ENCODE peak calls at places on chromosomes 12 and 14, in four cellular contexts. I is HL-60, V is K562, B is GM12878. T is an unnamed sample.

GRCh38 chr12:123634142-123634561 is 523 bp downstream of the GTF2H3 start:
- DNase-seq in I (no peak), V (no peak), B (no peak), T (no peak)

GRCh38 chr12:70828391-70828790 is 92.1 kb downstream of the PTPRR start:
- DNase-seq in I (no peak), V (no peak), B (no peak), T (no peak)

GRCh38 chr12:117032593-117033381 is 66.4 kb downstream of the TESC start:
- DNase-seq in I (no peak), V (no peak), B (no peak), T (no peak)

GRCh38 chr12:65656904-65657351 is 167.4 kb upstream of the HMGA2 start:
- DNase-seq in I (peak; percentile 29), V (no peak), B (no peak), T (no peak)

GRCh38 chr12:93173178-93173957 is 204.4 kb upstream of the NUDT4 start:
- DNase-seq in I (no peak), V (no peak), B (no peak), T (no peak)

GRCh38 chr12:56631790-56632700 is 1.9 kb upstream of the BAZ2A start:
- DNase-seq in I (no peak), V (peak; percentile 84), B (no peak), T (no peak)

GRCh38 chr12:102438047-102438822 is 42.1 kb downstream of the IGF1 start:
- DNase-seq in I (no peak), V (no peak), B (no peak), T (no peak)

GRCh38 chr12:81668475-81668874 is 90.7 kb downstream of the PPFIA2 start:
- DNase-seq in I (peak; percentile 43), V (no peak), B (no peak), T (no peak)

GRCh38 chr12:74794522-74794921 is 256.9 kb downstream of the ATXN7L3B start:
- DNase-seq in I (no peak), V (no peak), B (no peak), T (no peak)

GRCh38 chr12:19397534-19397933 is 41.8 kb upstream of the AEBP2 start:
- DNase-seq in I (no peak), V (no peak), B (no peak), T (no peak)

GRCh38 chr14:29930283-29930682 is 2.6 kb upstream of the PRKD1 start:
- DNase-seq in I (no peak), V (no peak), B (no peak), T (no peak)

GRCh38 chr14:99572173-99572999 is 31.6 kb downstream of the CCDC85C start:
- DNase-seq in I (no peak), V (peak; percentile 84), B (no peak), T (no peak)

GRCh38 chr12:14256139-14256538 is 109.3 kb upstream of the ATF7IP start:
- DNase-seq in I (no peak), V (no peak), B (no peak), T (no peak)

GRCh38 chr14:90256354-90257131 is at the start of gene PSMC1:
- DNase-seq in I (peak; percentile 93), V (peak; percentile 76), B (peak; percentile 68), T (peak; percentile 78)

GRCh38 chr14:99479903-99480855 is 480 bp downstream of the SETD3 start:
- DNase-seq in I (peak; percentile 26), V (peak; percentile 21), B (no peak), T (peak; percentile 19)

GRCh38 chr12:50314629-50315312 is 31.5 kb upstream of the LIMA1 start:
- DNase-seq in I (no peak), V (peak; percentile 47), B (no peak), T (no peak)

GRCh38 chr14:100067481-100067880 is 2.3 kb downstream of the EVL start:
- DNase-seq in I (no peak), V (no peak), B (no peak), T (no peak)

DNA sequence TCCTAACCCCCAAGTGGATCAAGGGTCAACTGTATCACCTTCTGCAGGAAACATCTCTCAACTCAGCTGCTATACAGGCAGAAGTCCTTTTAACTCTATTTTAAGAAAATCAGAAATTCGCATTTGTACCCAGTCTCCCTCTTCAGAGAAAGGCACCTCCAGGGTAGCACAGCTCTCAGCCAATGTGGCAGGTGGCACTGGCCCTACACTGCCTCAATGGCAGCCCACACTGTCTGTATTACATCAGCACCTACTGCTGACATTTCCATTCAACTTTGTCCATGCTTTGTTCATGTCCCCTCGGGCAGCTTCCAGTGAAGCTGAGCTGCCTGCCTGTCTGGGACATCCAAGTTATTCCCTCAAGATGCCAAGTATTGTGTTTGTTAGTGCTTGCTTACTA is 8.8 kb downstream of the SPTSSA start:
- DNase-seq in I (no peak), V (no peak), B (no peak), T (no peak)
- TF ChIP-seq SPI1 in I (no peak), V (no peak), B (no peak), T (no peak)

GRCh38 chr14:96238676-96239075 is 17.3 kb upstream of the BDKRB1 start:
- DNase-seq in I (no peak), V (no peak), B (no peak), T (no peak)
- TF ChIP-seq SPI1 in I (no peak), V (no peak), B (no peak), T (no peak)

DNA sequence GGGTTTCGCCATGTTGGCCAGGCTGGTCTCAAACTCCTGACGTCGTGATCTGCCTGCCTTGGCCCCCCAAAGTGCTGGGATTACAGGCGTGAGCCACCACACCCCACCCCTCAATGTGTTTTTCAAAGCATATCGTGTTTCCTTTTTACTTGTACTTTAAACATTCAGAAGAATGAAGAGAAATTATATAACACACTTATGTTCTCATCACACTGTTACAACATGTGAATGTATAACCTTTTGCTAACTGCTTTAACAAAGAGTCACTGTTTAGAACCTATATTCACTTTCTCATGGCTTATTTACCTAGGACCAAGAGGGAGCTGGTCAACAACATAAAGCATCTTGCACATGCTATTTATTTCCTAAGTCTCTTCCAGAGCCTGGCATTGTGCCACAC is 16.1 kb upstream of the ACTR6 start:
- DNase-seq in I (no peak), V (no peak), B (no peak), T (no peak)
- TF ChIP-seq SPI1 in I (no peak), V (no peak), B (no peak), T (no peak)

GRCh38 chr14:69092840-69093422 is 60.0 kb downstream of the DCAF5 start:
- DNase-seq in I (no peak), V (no peak), B (no peak), T (no peak)

GRCh38 chr14:69088523-69089445 is 64.1 kb downstream of the DCAF5 start:
- DNase-seq in I (no peak), V (no peak), B (no peak), T (no peak)

GRCh38 chr14:69087061-69087461 is 65.9 kb downstream of the DCAF5 start:
- DNase-seq in I (no peak), V (no peak), B (no peak), T (no peak)

GRCh38 chr14:69091695-69092094 is 61.2 kb downstream of the DCAF5 start:
- DNase-seq in I (no peak), V (no peak), B (no peak), T (no peak)

DNA sequence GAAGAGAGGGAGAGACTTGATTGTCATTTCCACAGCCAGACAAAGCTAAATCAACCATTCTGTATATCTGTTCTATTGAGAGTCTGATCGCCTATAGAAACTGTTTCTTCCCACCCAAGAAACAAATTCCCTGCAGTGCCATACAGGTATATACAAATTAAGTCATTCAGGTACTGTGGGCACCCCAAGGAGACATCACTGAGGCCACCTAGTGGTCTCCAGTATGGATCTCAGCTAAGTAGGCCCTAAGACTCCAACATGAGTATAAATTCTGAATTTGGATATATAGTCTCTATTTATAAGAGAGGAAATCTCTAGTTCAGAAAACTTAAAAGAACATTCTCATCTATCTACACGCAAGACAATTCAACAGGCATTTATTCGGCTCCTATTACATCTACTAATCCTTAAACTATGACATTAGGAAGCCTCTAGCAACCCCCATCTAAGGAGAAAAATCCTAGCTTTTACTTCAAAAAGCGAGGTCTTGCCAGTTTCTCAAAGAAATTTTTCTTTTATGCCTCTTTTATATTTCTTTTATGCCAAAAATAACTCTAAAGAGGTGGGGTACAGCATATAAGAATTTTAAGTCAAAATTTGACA is 62.6 kb downstream of the DCAF5 start:
- DNase-seq in I (no peak), V (peak; percentile 19), B (no peak), T (no peak)
- TF ChIP-seq SPI1 in I (no peak), V (no peak), B (no peak), T (no peak)

DNA sequence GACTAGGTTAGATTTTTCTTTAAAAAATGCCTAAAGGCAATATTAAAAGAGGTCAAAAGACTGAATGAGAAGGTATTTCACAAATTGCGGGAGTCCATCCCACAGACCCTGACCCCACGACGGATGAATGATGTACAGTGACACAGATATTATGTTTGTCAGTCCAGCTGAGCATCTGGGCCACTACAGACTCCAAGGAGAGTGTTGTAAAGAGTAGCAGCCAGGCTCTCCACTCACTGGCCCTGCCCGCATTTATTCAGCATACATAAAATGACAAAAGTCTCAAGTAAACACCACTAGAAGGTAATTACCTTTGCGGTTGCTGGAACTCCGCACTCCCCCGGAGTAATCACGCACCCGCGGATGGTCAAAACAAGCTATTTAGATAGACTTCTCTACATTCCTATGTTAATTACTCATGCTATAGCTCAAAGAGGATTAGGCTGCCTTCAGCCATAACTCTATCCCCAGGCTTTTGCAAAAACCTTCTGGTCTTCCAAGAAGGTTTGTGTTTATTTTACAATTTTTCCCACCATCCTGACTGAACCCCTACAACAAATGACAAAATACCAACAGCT is 18.8 kb upstream of the STRAP start:
- DNase-seq in I (no peak), V (no peak), B (no peak), T (no peak)
- TF ChIP-seq SPI1 in I (no peak), V (no peak), B (no peak), T (no peak)

DNA sequence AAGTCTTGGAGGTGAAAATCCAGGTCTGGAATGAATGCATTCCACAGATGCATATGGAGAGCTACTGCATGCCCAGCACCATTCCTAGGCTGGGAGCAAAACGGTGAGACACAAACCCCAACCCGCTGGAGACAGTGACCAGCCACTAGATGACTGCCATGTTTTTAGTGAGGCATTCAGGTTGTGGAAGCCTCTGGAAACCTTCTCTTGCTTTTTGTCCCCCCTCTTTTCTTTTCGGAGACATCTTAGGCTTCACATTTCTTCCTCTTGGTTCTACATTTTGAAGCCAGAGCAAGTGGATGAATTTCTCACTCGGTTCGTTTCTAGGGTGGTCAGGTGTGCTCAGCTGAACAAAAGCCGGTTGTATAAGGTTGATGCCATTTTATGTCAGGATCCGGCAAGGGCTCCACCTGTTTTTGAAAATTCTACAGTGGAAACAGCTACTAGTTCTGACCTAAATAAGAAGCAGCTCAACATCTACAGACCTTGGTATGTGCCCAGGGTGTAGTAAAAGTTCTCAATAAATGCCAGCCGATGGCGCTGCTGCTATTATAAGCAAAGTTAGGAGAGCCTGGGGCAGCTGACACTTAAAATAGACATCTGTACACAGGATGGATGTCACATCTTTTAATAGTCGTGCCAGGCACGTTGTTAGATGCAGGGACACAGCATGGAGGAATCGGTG is 1.8 kb upstream of the ZNF839 start:
- DNase-seq in I (peak; percentile 58), V (no peak), B (no peak), T (no peak)
- TF ChIP-seq SPI1 in I (no peak), V (no peak), B (no peak), T (no peak)